ENCODE peak calls at places on chromosomes 13 and 19, in eight cellular contexts. W is NT2/D1; D is cardiac muscle cell; N is uterus; H is heart right ventricle; T is CD8-positive, alpha-beta T cell; F is left ventricle myocardium inferior; L is iPS DF 6.9. G is an unnamed sample.
A peak's percentile ranks its signal among the peaks of the same experiment; 100 is the strongest.

GRCh38 chr19:3678188-3678587 is 22.1 kb downstream of the PIP5K1C start:
- DNase-seq in W (no peak), D (no peak), N (no peak), H (no peak), T (no peak), F (no peak), L (no peak), G (no peak)

GRCh38 chr19:13102666-13103584 is at the start of gene LYL1:
- DNase-seq in W (no peak), D (peak; percentile 89), N (peak; percentile 79), H (peak; percentile 91), T (peak; percentile 39), F (peak; percentile 87), L (no peak), G (no peak)

GRCh38 chr19:4077800-4078683 is 11.3 kb upstream of the ZBTB7A start:
- DNase-seq in W (no peak), D (peak; percentile 28), N (peak; percentile 74), H (peak; percentile 88), T (peak; percentile 58), F (peak; percentile 87), L (no peak), G (peak; percentile 48)

GRCh38 chr13:105972306-105972721 is 563.1 kb downstream of the EFNB2 start:
- DNase-seq in W (no peak), D (no peak), N (no peak), H (no peak), T (no peak), F (no peak), L (no peak), G (no peak)

GRCh38 chr19:44662686-44663085 is 8.6 kb upstream of the CEACAM19 start:
- DNase-seq in W (no peak), D (no peak), N (no peak), H (no peak), T (no peak), F (no peak), L (no peak), G (no peak)

GRCh38 chr13:62710766-62711165 is 1295.1 kb upstream of the PCDH20 start:
- DNase-seq in W (no peak), D (no peak), N (no peak), H (no peak), T (no peak), F (no peak), L (no peak), G (no peak)

GRCh38 chr19:45780146-45780447 is 2.2 kb downstream of the DMPK start:
- DNase-seq in W (no peak), D (no peak), N (no peak), H (no peak), T (no peak), F (no peak), L (no peak), G (no peak)

GRCh38 chr19:44685877-44686276 is 13.1 kb upstream of the CEACAM16 start:
- DNase-seq in W (no peak), D (no peak), N (no peak), H (peak; percentile 34), T (no peak), F (no peak), L (no peak), G (no peak)

GRCh38 chr13:97810152-97810551 is 143.3 kb upstream of the IPO5 start:
- DNase-seq in W (no peak), D (peak; percentile 6), N (no peak), H (no peak), T (no peak), F (no peak), L (no peak), G (no peak)

GRCh38 chr13:92838786-92839185 is 387.8 kb upstream of the GPC6 start:
- DNase-seq in W (no peak), D (no peak), N (no peak), H (no peak), T (no peak), F (no peak), L (no peak), G (no peak)

GRCh38 chr13:98389319-98389718 is 187.6 kb downstream of the STK24 start:
- DNase-seq in W (no peak), D (no peak), N (no peak), H (peak; percentile 38), T (no peak), F (no peak), L (no peak), G (no peak)

GRCh38 chr13:41411536-41411935 is 45.8 kb upstream of the RGCC start:
- DNase-seq in W (peak; percentile 20), D (no peak), N (no peak), H (peak; percentile 26), T (no peak), F (no peak), L (no peak), G (peak; percentile 33)

GRCh38 chr19:46972301-46972700 is 47.3 kb upstream of the NPAS1 start:
- DNase-seq in W (no peak), D (no peak), N (no peak), H (no peak), T (no peak), F (no peak), L (no peak), G (no peak)

GRCh38 chr19:56120371-56121179 is 520 bp downstream of the ZNF787 start:
- DNase-seq in W (no peak), D (peak; percentile 72), N (peak; percentile 61), H (peak; percentile 83), T (peak; percentile 73), F (peak; percentile 83), L (no peak), G (peak; percentile 44)

GRCh38 chr13:103102482-103102881 is 36.3 kb upstream of the SLC10A2 start:
- DNase-seq in W (no peak), D (no peak), N (no peak), H (no peak), T (no peak), F (no peak), L (no peak), G (no peak)

GRCh38 chr19:50565984-50566903 is 2.0 kb downstream of the LRRC4B start:
- DNase-seq in W (no peak), D (no peak), N (no peak), H (no peak), T (no peak), F (no peak), L (no peak), G (no peak)
- H3K27me3 ChIP-seq in W (peaks cover 13% of the 10 kb centered on the region), D (peaks cover 46% of the 10 kb centered on the region), N (no peaks in the 10 kb centered on the region), H (peaks cover 72% of the 10 kb centered on the region), T (peaks cover 27% of the 10 kb centered on the region), F (peaks cover 82% of the 10 kb centered on the region), L (no peaks in the 10 kb centered on the region), G (peaks cover 54% of the 10 kb centered on the region)

DNA sequence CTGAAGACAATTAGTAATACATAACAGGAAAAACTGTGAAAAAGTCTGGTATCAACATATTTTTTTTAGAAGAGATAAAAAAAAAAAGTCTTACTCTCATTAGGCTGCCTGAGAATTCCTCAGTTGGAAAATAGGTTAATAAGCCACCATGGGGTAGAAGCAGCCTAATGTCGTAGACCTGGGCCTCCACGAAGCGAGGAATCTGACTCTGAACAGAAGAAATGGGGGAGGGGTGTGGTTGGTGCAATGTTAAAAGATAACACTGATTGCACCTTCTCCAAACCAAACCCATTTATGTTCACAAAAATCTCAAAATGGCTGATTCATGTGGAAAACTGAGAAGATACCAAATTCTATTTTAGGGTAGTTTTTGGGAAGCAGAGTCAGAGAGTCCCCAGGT is 62.4 kb downstream of the MPHOSPH8 start:
- DNase-seq in W (no peak), D (peak; percentile 13), N (no peak), H (no peak), T (no peak), F (no peak), L (no peak), G (no peak)
- H3K4me1 ChIP-seq in W (peaks cover 3% of the 10 kb centered on the region), D (peaks cover 16% of the 10 kb centered on the region), N (no peaks in the 10 kb centered on the region), H (no peaks in the 10 kb centered on the region), T (no peaks in the 10 kb centered on the region), F (no peaks in the 10 kb centered on the region), L (no peaks in the 10 kb centered on the region), G (peaks cover 11% of the 10 kb centered on the region)

DNA sequence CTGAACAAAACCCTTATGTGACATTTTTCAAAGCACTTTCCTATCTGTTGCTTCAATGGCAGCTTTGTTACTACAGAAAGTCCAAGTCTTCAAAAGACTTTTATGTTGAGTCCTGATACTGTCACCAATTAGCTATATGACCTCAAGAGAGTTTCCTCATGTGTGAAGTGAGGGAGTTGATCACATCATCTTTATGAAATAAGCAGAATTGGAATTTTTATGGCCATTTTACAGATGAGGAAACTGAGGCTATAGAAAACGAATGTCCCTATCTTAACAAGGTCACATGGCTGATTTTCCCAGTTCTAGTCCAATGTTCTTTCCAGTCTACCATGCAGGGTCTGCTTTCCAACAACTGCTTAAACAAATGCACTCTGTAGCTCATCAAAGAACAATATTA is 2.6 kb downstream of the TNFRSF19 start:
- DNase-seq in W (no peak), D (no peak), N (no peak), H (no peak), T (no peak), F (no peak), L (no peak), G (no peak)
- H3K27me3 ChIP-seq in W (peaks cover 9% of the 10 kb centered on the region), D (no peaks in the 10 kb centered on the region), N (no peaks in the 10 kb centered on the region), H (no peaks in the 10 kb centered on the region), T (peaks cover 17% of the 10 kb centered on the region), F (no peaks in the 10 kb centered on the region), L (no peaks in the 10 kb centered on the region), G (peaks cover 16% of the 10 kb centered on the region)

DNA sequence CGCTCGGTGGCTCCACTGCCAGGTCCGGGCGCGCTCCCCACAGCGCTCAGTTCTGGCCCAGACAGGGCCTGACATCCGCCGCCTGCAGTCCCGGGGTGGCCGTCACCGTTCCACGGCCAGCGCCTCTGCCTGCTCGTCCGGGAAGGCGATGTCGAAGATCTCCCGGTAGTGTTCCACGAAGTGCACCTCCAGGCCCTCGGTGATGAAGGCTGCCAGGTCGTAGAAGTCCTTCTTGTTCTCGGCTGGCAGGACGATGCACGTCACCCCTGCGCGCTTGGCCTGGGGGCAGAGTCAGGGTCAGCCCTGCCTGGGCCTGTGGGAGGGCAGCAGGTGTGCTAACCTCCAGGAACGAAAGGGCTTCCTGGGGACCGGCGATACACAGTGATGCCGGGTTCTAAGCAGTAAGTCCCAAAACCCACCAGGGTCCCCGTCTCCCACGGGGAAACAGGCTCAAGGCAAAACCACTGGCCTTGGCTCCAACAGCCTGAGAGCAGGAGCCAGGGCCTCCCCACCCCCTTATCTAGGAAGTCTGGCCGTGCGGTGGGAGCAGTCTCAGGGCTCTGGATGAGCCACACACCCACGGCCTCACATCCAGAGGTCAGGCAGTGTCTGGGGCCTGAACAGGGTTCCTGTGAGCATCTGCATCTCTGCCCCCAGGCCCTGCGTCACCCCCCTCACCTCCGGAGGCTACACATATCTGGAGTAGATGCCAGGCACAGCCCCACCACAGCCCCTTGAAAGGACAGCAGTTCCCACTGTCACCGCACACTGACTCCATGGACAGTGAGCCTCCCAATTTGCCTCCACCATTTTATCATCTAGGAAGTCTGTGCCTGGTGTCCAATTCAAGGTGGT is 2.1 kb downstream of the RPL36 start:
- DNase-seq in W (no peak), D (no peak), N (no peak), H (no peak), T (no peak), F (no peak), L (no peak), G (no peak)
- H3K4me1 ChIP-seq in W (peaks cover 30% of the 10 kb centered on the region), D (no peaks in the 10 kb centered on the region), N (peaks cover 5% of the 10 kb centered on the region), H (peaks cover 23% of the 10 kb centered on the region), T (peaks cover 18% of the 10 kb centered on the region), F (peaks cover 42% of the 10 kb centered on the region), L (no peaks in the 10 kb centered on the region), G (peaks cover 10% of the 10 kb centered on the region)

DNA sequence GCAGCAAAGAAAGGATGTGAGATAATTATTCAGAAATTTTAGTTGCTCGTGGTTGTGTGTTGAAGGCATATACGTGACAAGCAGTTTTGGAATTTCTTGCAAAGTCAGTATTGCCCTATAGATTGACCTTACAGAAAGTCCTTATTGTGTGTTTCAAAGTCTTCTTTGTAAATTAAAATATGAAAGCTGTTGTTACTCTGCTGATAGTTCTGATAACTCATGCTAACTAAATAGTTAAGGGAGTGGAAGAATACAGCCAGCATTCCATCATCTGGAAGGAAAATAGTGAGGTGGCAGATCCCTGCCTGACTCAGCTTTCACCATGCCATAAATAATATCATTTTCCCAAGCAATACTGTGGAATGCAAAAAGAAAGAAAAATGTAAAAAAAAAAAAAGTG is 27.2 kb downstream of the WASF3 start:
- DNase-seq in W (no peak), D (no peak), N (no peak), H (no peak), T (no peak), F (no peak), L (no peak), G (peak; percentile 48)
- H3K27me3 ChIP-seq in W (no peaks in the 10 kb centered on the region), D (no peaks in the 10 kb centered on the region), N (no peaks in the 10 kb centered on the region), H (no peaks in the 10 kb centered on the region), T (no peaks in the 10 kb centered on the region), F (no peaks in the 10 kb centered on the region), L (no peaks in the 10 kb centered on the region), G (no peaks in the 10 kb centered on the region)